ENCODE peak calls at places on chromosomes 12 and 14, in four cellular contexts. B is K562, S is HepG2, U is GM12878. X is an unnamed sample.

GRCh38 chr12:47799357-47799955 is 20.2 kb downstream of the HDAC7 start:
- DNase-seq in B (no peak), S (no peak), U (no peak), X (no peak)

GRCh38 chr14:92501891-92502351 is 11.7 kb upstream of the RIN3 start:
- DNase-seq in B (no peak), S (no peak), U (no peak), X (no peak)

GRCh38 chr14:39091716-39092115 is 11.3 kb downstream of the SEC23A start:
- DNase-seq in B (no peak), S (no peak), U (no peak), X (no peak)

GRCh38 chr14:79136437-79137430 is 966.6 kb downstream of the NRXN3 start:
- DNase-seq in B (no peak), S (no peak), U (no peak), X (no peak)

GRCh38 chr14:50559990-50560928 is at the start of gene ATL1:
- DNase-seq in B (peak; percentile 22), S (no peak), U (no peak), X (peak; percentile 66)

GRCh38 chr14:63923422-63923752 is 70.6 kb downstream of the SYNE2 start:
- DNase-seq in B (no peak), S (no peak), U (no peak), X (no peak)

GRCh38 chr14:38536376-38537038 is 280.6 kb upstream of the CLEC14A start:
- DNase-seq in B (no peak), S (no peak), U (no peak), X (no peak)

GRCh38 chr12:79587368-79587767 is 103.4 kb downstream of the PAWR start:
- DNase-seq in B (no peak), S (no peak), U (no peak), X (no peak)

GRCh38 chr14:103889313-103890051 is 38.8 kb upstream of the TDRD9 start:
- DNase-seq in B (peak; percentile 50), S (peak; percentile 50), U (no peak), X (no peak)

GRCh38 chr12:1855241-1855640 is 34.9 kb downstream of the LRTM2 start:
- DNase-seq in B (no peak), S (no peak), U (no peak), X (no peak)

GRCh38 chr14:20350860-20351259 is 7.4 kb downstream of the PARP2 start:
- DNase-seq in B (no peak), S (no peak), U (no peak), X (no peak)
- TF ChIP-seq FOXM1 in B (no peak), S (no peak), U (no peak), X (no peak)

DNA sequence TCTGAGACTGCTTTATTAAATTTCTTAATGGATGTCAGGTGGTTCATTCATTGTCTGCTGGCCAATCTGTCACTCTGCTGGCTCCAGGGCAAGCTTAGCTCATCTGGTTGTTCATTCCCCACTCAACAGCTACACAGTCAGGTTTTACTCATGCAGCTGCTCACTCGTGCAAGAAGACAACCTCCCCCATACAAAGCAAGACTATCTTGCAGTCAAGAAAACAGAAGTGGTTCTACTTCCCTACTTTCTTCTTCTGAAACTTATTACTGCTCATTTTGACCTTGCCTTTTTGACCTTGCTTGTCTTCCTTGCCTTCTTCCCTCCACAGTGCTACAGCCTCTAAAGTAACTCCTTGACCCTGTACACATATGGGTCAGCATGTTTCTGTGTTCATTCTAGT is 277.9 kb downstream of the SSPN start:
- DNase-seq in B (no peak), S (no peak), U (peak; percentile 84), X (no peak)
- TF ChIP-seq SP1 in B (no peak), S (no peak), U (peak; percentile 51), X (no peak)

GRCh38 chr14:91058017-91058675 is 2.3 kb downstream of the RPS6KA5 start:
- DNase-seq in B (no peak), S (no peak), U (no peak), X (no peak)
- TF ChIP-seq FOXM1 in B (no peak), S (no peak), U (no peak), X (no peak)

GRCh38 chr12:10722502-10722904 is 620 bp downstream of the YBX3 start:
- DNase-seq in B (peak; percentile 51), S (peak; percentile 19), U (no peak), X (peak; percentile 35)
- TF ChIP-seq SP1 in B (no peak), S (no peak), U (no peak), X (no peak)

GRCh38 chr12:69262264-69262974 is 23.1 kb downstream of the CPSF6 start:
- DNase-seq in B (no peak), S (no peak), U (no peak), X (no peak)

GRCh38 chr12:69265205-69265604 is 25.8 kb downstream of the CPSF6 start:
- DNase-seq in B (no peak), S (no peak), U (no peak), X (no peak)

GRCh38 chr12:69269736-69270135 is 30.4 kb downstream of the CPSF6 start:
- DNase-seq in B (no peak), S (no peak), U (no peak), X (no peak)

GRCh38 chr12:69266045-69266635 is 26.8 kb downstream of the CPSF6 start:
- DNase-seq in B (no peak), S (no peak), U (no peak), X (no peak)
- TF ChIP-seq FOXM1 in B (no peak), S (no peak), U (no peak), X (no peak)

DNA sequence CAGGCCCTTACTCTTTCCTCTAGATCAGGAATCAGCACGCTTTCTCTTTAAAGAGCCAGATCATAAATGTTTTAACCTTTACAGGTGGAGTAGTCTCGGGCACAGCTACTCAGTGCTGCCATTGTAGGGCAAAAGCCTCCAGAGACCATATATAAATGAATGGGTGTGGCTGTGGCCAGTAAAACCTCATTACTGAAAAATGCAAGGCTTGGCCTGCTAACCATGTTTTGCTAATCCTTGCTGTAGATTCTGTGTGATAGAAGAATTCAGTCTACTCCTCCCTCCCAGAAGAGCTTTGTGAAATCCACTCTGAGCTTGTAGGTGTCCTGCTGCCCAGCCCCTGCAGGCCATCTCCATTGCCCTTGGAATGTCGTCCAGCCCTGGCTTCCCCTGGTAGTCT is 58.1 kb downstream of the HSP90AA1 start:
- DNase-seq in B (no peak), S (no peak), U (no peak), X (no peak)
- TF ChIP-seq SP1 in B (no peak), S (no peak), U (no peak), X (no peak)

GRCh38 chr12:4157122-4157521 is 116.4 kb upstream of the CCND2 start:
- DNase-seq in B (no peak), S (no peak), U (no peak), X (no peak)
- TF ChIP-seq FOXM1 in B (no peak), S (no peak), U (no peak), X (no peak)

X was measured in HEK293T.